ENCODE peak calls at places on chromosomes 2 and 18, in four cellular contexts. R is fibroblast of lung, U is aorta, E is ovary. X is an unnamed sample. For H3K4me1, the result is how much of the 10 kb centered on the place peaks cover.

GRCh38 chr2:62505649-62506420 is at the start of gene TMEM17:
- DNase-seq in R (peak), U (peak), E (peak), X (peak)

GRCh38 chr2:123777116-123777515 is 248.0 kb upstream of the CNTNAP5 start:
- DNase-seq in R (no peak), U (no peak), E (no peak), X (no peak)

GRCh38 chr2:181575024-181575649 is 81.8 kb downstream of the CERKL start:
- DNase-seq in R (no peak), U (no peak), E (no peak), X (peak)

GRCh38 chr18:7908686-7909299 is 341.7 kb downstream of the PTPRM start:
- DNase-seq in R (no peak), U (no peak), E (no peak), X (peak)

GRCh38 chr18:74899554-74899953 is 301.9 kb downstream of the ZNF407 start:
- DNase-seq in R (no peak), U (no peak), E (peak), X (no peak)

GRCh38 chr2:101112772-101113157 is 38.4 kb downstream of the TBC1D8 start:
- DNase-seq in R (no peak), U (no peak), E (no peak), X (no peak)

GRCh38 chr2:45992021-45992745 is 305.0 kb upstream of the EPAS1 start:
- DNase-seq in R (peak), U (peak), E (no peak), X (peak)

GRCh38 chr2:218367415-218368149 is 10.9 kb downstream of the CATIP start:
- DNase-seq in R (peak), U (peak), E (peak), X (peak)

GRCh38 chr2:194166818-194167217 is 1490.2 kb upstream of the SLC39A10 start:
- DNase-seq in R (peak), U (no peak), E (no peak), X (peak)

GRCh38 chr18:2681993-2682603 is 26.6 kb downstream of the SMCHD1 start:
- DNase-seq in R (no peak), U (no peak), E (no peak), X (no peak)

GRCh38 chr2:147083661-147084060 is 761.2 kb upstream of the ACVR2A start:
- DNase-seq in R (no peak), U (no peak), E (no peak), X (no peak)

GRCh38 chr2:196201229-196201998 is 30.0 kb upstream of the STK17B start:
- DNase-seq in R (no peak), U (no peak), E (no peak), X (no peak)

GRCh38 chr2:196592331-196592911 is 47.1 kb upstream of the CCDC150 start:
- DNase-seq in R (peak), U (peak), E (peak), X (peak)

GRCh38 chr2:206392118-206392517 is 51.2 kb upstream of the ADAM23 start:
- DNase-seq in R (peak), U (no peak), E (no peak), X (peak)

GRCh38 chr2:12719400-12720104 is 2.8 kb downstream of the TRIB2 start:
- DNase-seq in R (peak), U (no peak), E (no peak), X (no peak)

DNA sequence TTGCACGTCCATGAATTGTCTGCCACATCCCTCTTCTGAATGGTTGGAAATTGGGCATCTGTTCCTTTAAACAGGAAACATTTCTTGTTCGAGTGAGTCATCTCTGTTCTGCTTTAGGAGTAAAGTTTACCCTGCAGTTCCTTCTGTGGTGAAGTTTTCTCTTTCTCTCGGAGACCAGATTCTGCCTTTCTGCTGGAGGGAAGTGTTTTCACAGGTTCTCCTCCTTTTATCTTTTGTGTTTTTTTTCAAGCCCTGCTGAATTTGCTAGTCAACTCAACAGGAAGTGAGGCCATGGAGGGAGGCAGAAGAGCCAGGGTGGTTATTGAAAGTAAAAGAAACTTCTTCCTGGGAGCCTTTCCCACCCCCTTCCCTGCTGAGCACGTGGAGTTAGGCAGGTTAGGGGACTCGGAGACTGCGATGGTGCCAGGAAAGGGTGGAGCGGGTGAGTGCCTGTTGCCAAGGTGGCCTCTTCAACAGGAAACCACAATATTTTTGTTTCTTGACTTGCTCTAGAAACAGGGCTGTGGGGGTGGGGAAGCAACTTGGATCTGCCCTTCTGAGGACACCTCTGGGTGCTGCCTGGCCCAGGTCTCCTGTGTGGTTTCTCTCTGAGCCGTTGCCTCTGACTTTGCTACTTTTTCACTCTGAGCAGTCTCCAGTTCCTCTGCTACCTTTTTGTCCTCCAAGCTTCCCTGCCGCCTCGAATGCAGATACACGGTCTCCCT is 2.2 kb upstream of the CASP8 start:
- DNase-seq in R (peak), U (peak), E (peak), X (peak)
- H3K4me1 ChIP-seq in R (under half), U (under half), E (under half), X (under half)

DNA sequence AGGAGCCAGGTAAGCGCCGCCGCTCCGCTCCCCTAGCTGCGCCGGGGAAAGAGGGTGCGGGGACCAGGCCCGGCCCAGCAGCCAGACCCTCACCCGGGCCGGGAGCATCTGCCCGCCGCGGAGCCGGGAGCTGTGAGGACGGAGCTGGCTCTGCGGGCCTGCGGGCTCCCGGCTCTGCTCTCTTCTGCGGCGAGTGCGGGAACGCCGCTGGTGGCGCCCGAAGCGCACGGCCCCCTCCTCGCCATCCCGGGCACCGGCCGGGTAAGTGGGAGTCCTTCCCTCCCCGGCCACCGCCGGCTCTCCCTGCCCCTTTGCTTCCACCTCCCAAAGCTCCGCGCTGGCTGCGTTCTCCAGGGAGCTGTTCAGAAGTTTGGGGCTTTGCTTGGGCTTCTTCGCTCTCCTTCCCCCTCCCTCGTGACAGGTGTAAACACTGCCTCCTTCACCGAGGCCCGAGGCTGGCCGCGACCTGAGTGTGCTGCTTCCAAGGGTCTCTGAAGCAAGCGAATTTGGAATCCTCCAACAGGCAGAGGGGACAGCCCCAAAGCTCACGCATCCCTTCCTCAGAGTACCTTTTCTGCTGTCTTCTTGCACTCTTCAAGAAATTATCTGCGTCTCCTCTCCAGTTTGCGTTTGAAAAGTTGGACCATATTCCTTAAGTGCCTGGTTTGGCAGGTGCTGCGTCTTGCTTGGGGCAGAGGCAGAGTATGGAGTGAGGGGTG is 635 bp downstream of the AFTPH start:
- DNase-seq in R (peak), U (peak), E (no peak), X (peak)
- H3K27ac ChIP-seq in R (peak), U (peak), E (peak), X (peak)

GRCh38 chr2:234081970-234082822 is 31.7 kb downstream of the SPP2 start:
- DNase-seq in R (no peak), U (no peak), E (no peak), X (peak)
- H3K4me1 ChIP-seq in R (under half), U (under half), E (under half), X (under half)

DNA sequence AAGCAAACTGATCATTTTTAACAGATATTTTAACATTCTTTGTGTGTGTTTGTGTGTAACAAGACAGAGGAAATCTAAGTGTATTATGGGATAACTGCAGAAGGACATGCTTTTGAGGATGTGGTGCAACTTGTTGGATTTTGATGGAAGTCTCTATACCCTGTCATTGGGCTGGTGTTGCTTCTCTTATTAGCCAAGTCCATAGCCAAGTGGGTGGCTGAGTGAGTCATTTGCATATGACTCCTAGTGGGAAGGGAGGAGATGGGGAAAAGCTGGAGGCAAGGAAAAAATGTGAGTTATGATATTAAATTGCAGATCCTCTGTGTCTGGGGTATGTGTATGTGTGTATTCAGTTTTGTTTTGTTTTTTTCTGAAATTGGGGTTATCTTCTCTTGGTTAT is 879.9 kb downstream of the DCC start:
- DNase-seq in R (no peak), U (no peak), E (no peak), X (no peak)
- H3K27ac ChIP-seq in R (no peak), U (no peak), E (no peak), X (no peak)

DNA sequence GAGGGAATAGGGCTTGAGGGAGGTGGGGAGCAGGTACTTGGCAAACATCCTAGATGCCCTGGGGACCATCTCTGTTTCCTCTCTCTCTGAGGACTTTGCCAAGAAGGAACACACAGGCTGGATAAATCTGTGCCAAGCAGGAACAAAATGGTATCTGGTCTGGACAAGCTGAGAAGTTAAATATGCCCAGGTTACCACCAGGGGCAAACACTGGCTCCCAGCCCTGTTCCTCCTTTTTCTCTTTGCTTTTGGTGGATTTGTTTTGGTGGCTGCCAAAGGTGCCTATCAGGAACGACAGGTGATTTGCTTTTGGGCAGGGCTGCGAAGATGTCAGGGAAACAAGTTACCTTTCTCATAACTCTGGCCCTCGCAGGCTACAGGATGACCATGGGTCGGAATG is 227.5 kb upstream of the SMAD2 start:
- DNase-seq in R (no peak), U (no peak), E (no peak), X (no peak)
- H3K4me1 ChIP-seq in R (under half), U (under half), E (under half), X (under half)

X was measured in small intestine.